ENCODE peak calls at places on chromosome 22, in seven cellular contexts. U, Q, S, T, W, K and R are unnamed samples.
A peak's percentile ranks its signal among the peaks of the same experiment; 100 is the strongest.

GRCh38 chr22:17540481-17540880 is 22.8 kb upstream of the SLC25A18 start:
- ATAC-seq in T (no peak), K (no peak), W (no peak), U (no peak), Q (no peak), S (no peak), R (no peak)

GRCh38 chr22:26903030-26903856 is 245.9 kb downstream of the MIAT start:
- ATAC-seq in W (no peak), K (no peak), Q (no peak), T (no peak), S (peak; percentile 23), U (peak; percentile 77), R (peak; percentile 32)

GRCh38 chr22:41939981-41940852 is 6.7 kb downstream of the CENPM start:
- ATAC-seq in U (peak; percentile 80), S (no peak), T (peak; percentile 76), Q (peak; percentile 88), K (peak; percentile 81), W (no peak), R (peak; percentile 63)

GRCh38 chr22:44638966-44639739 is 62.9 kb upstream of the PRR5 start:
- ATAC-seq in T (no peak), W (peak; percentile 53), Q (no peak), S (no peak), U (no peak), K (no peak), R (peak; percentile 55)

GRCh38 chr22:44712156-44712555 is 10.2 kb downstream of the PRR5 start:
- ATAC-seq in S (no peak), T (no peak), U (no peak), W (no peak), Q (no peak), K (no peak), R (no peak)

GRCh38 chr22:23402275-23403151 is 177.6 kb downstream of the IGLL1 start:
- ATAC-seq in Q (peak; percentile 80), T (peak; percentile 86), U (peak; percentile 88), W (peak; percentile 62), S (peak; percentile 83), K (peak; percentile 82), R (peak; percentile 82)

GRCh38 chr22:50625568-50626313 is 2.2 kb downstream of the ARSA start:
- ATAC-seq in K (no peak), U (no peak), W (no peak), T (no peak), Q (no peak), S (no peak), R (no peak)

GRCh38 chr22:19874307-19875060 is 19.8 kb upstream of the GNB1L start:
- ATAC-seq in W (peak; percentile 62), S (peak; percentile 83), U (peak; percentile 38), Q (peak; percentile 68), T (peak; percentile 94), K (peak; percentile 10), R (peak; percentile 67)

GRCh38 chr22:32042924-32043323 is at the start of gene SLC5A1:
- ATAC-seq in Q (no peak), W (peak; percentile 32), U (peak; percentile 87), T (no peak), S (peak; percentile 82), K (no peak), R (peak; percentile 87)

GRCh38 chr22:38481162-38481870 is 13.4 kb downstream of the KDELR3 start:
- ATAC-seq in W (no peak), S (peak; percentile 17), T (no peak), K (no peak), U (peak; percentile 12), Q (no peak), R (peak; percentile 15)

GRCh38 chr22:29703595-29704195 is 16.1 kb upstream of the CABP7 start:
- ATAC-seq in T (no peak), W (no peak), K (no peak), U (peak; percentile 15), S (peak; percentile 2), Q (no peak), R (no peak)

GRCh38 chr22:49183208-49183825 is 644.4 kb downstream of the BRD1 start:
- ATAC-seq in K (no peak), S (no peak), T (no peak), W (no peak), U (no peak), Q (no peak), R (no peak)

GRCh38 chr22:46370584-46371373 is 35.3 kb downstream of the TRMU start:
- ATAC-seq in W (no peak), K (peak; percentile 37), S (no peak), T (peak; percentile 69), Q (peak; percentile 55), U (peak; percentile 14), R (no peak)

GRCh38 chr22:43885786-43886185 is 6.0 kb downstream of the PNPLA5 start:
- ATAC-seq in K (no peak), U (no peak), S (no peak), T (no peak), W (no peak), Q (no peak), R (no peak)

GRCh38 chr22:33958741-33959140 is 38.5 kb upstream of the LARGE1 start:
- ATAC-seq in Q (no peak), U (no peak), T (no peak), S (no peak), W (no peak), K (no peak), R (no peak)

GRCh38 chr22:27358096-27358870 is 443.3 kb downstream of the MN1 start:
- ATAC-seq in U (no peak), T (no peak), Q (no peak), S (no peak), W (no peak), K (no peak), R (no peak)

GRCh38 chr22:44272330-44272729 is 40.4 kb downstream of the SHISAL1 start:
- ATAC-seq in K (no peak), Q (no peak), U (no peak), T (no peak), W (no peak), S (no peak), R (no peak)

GRCh38 chr22:46985507-46985882 is 223.0 kb downstream of the TBC1D22A start:
- ATAC-seq in S (no peak), U (no peak), K (no peak), W (no peak), Q (no peak), T (no peak), R (no peak)

GRCh38 chr22:42418811-42419243 is 13.4 kb downstream of the NFAM1 start:
- ATAC-seq in U (no peak), S (peak; percentile 73), Q (no peak), W (no peak), T (no peak), K (no peak), R (peak; percentile 38)

GRCh38 chr22:31943206-31943975 is 944 bp upstream of the YWHAH start:
- ATAC-seq in K (no peak), T (no peak), Q (no peak), W (no peak), U (no peak), S (no peak), R (no peak)